ENCODE peak calls at places on chromosomes 13 and 19, in seven cellular contexts. One of them, this sample, is unnamed.

GRCh38 chr19:6662692-6663091 is 7.3 kb downstream of the TNFSF14 start:
- DNase-seq in cardiac muscle cell: no peak
- DNase-seq in BJ: no peak
- DNase-seq in thoracic aorta: no peak
- DNase-seq in caudate nucleus: no peak
- DNase-seq in cardiac fibroblast: no peak
- DNase-seq in NCI-H1105: no peak
- DNase-seq in this sample: no peak

GRCh38 chr19:39937792-39938191 is 3.4 kb upstream of the FCGBP start:
- DNase-seq in thoracic aorta: no peak
- DNase-seq in BJ: no peak
- DNase-seq in caudate nucleus: no peak
- DNase-seq in NCI-H1105: no peak
- DNase-seq in cardiac fibroblast: no peak
- DNase-seq in cardiac muscle cell: no peak
- DNase-seq in this sample: no peak

GRCh38 chr19:44846455-44847143 is 502 bp downstream of the NECTIN2 start:
- DNase-seq in caudate nucleus: no peak
- DNase-seq in cardiac muscle cell: peak; percentile 47
- DNase-seq in NCI-H1105: no peak
- DNase-seq in thoracic aorta: no peak
- DNase-seq in BJ: no peak
- DNase-seq in cardiac fibroblast: peak; percentile 23
- DNase-seq in this sample: no peak

GRCh38 chr19:1468274-1469199 is 10.5 kb downstream of the C19orf25 start:
- DNase-seq in NCI-H1105: no peak
- DNase-seq in caudate nucleus: no peak
- DNase-seq in thoracic aorta: no peak
- DNase-seq in cardiac muscle cell: no peak
- DNase-seq in BJ: no peak
- DNase-seq in cardiac fibroblast: peak; percentile 61
- DNase-seq in this sample: peak; percentile 29

GRCh38 chr13:27354379-27354778 is 70.0 kb upstream of the GTF3A start:
- DNase-seq in BJ: no peak
- DNase-seq in caudate nucleus: no peak
- DNase-seq in NCI-H1105: no peak
- DNase-seq in cardiac muscle cell: peak; percentile 43
- DNase-seq in cardiac fibroblast: peak; percentile 41
- DNase-seq in thoracic aorta: no peak
- DNase-seq in this sample: no peak

GRCh38 chr19:15466851-15467733 is 2.7 kb upstream of the RASAL3 start:
- DNase-seq in NCI-H1105: no peak
- DNase-seq in caudate nucleus: no peak
- DNase-seq in cardiac fibroblast: peak; percentile 88
- DNase-seq in cardiac muscle cell: peak; percentile 88
- DNase-seq in BJ: no peak
- DNase-seq in thoracic aorta: no peak
- DNase-seq in this sample: peak; percentile 55

GRCh38 chr13:39875111-39875510 is 219.6 kb downstream of the COG6 start:
- DNase-seq in cardiac muscle cell: peak; percentile 58
- DNase-seq in cardiac fibroblast: peak; percentile 13
- DNase-seq in NCI-H1105: no peak
- DNase-seq in BJ: no peak
- DNase-seq in thoracic aorta: no peak
- DNase-seq in caudate nucleus: no peak
- DNase-seq in this sample: no peak

GRCh38 chr13:20136781-20137703 is 23.8 kb downstream of the GJA3 start:
- DNase-seq in cardiac fibroblast: no peak
- DNase-seq in cardiac muscle cell: peak; percentile 25
- DNase-seq in BJ: no peak
- DNase-seq in NCI-H1105: no peak
- DNase-seq in caudate nucleus: no peak
- DNase-seq in thoracic aorta: no peak
- DNase-seq in this sample: no peak

GRCh38 chr19:50324331-50324730 is 4.8 kb downstream of the KCNC3 start:
- DNase-seq in caudate nucleus: no peak
- DNase-seq in cardiac muscle cell: no peak
- DNase-seq in thoracic aorta: no peak
- DNase-seq in BJ: no peak
- DNase-seq in cardiac fibroblast: no peak
- DNase-seq in NCI-H1105: no peak
- DNase-seq in this sample: no peak

GRCh38 chr13:77846173-77846572 is 72.5 kb downstream of the EDNRB start:
- DNase-seq in cardiac muscle cell: no peak
- DNase-seq in thoracic aorta: no peak
- DNase-seq in cardiac fibroblast: no peak
- DNase-seq in BJ: no peak
- DNase-seq in caudate nucleus: no peak
- DNase-seq in NCI-H1105: no peak
- DNase-seq in this sample: no peak

GRCh38 chr19:2330632-2331284 is 2.3 kb downstream of the SPPL2B start:
- DNase-seq in cardiac muscle cell: no peak
- DNase-seq in cardiac fibroblast: no peak
- DNase-seq in thoracic aorta: no peak
- DNase-seq in caudate nucleus: no peak
- DNase-seq in BJ: no peak
- DNase-seq in NCI-H1105: peak; percentile 29
- DNase-seq in this sample: no peak

GRCh38 chr13:25415196-25415595 is 43.4 kb downstream of the ATP8A2 start:
- DNase-seq in BJ: no peak
- DNase-seq in cardiac fibroblast: no peak
- DNase-seq in cardiac muscle cell: no peak
- DNase-seq in NCI-H1105: no peak
- DNase-seq in thoracic aorta: no peak
- DNase-seq in caudate nucleus: no peak
- DNase-seq in this sample: no peak

GRCh38 chr19:18460900-18461299 is 23.0 kb upstream of the ISYNA1 start:
- DNase-seq in caudate nucleus: no peak
- DNase-seq in NCI-H1105: no peak
- DNase-seq in cardiac fibroblast: no peak
- DNase-seq in cardiac muscle cell: no peak
- DNase-seq in thoracic aorta: no peak
- DNase-seq in BJ: no peak
- DNase-seq in this sample: no peak

GRCh38 chr19:48120505-48120904 is 9.9 kb upstream of the PLA2G4C start:
- DNase-seq in cardiac fibroblast: peak; percentile 19
- DNase-seq in NCI-H1105: no peak
- DNase-seq in thoracic aorta: no peak
- DNase-seq in BJ: no peak
- DNase-seq in caudate nucleus: no peak
- DNase-seq in cardiac muscle cell: no peak
- DNase-seq in this sample: no peak